ENCODE peak calls at places on chromosome 18, in four cellular contexts. H is lower leg skin, E is IMR-90, L is cardiac fibroblast. Z is an unnamed sample.

GRCh38 chr18:56299740-56300139 is 338.7 kb downstream of the TXNL1 start:
- DNase-seq in E (no peak), H (no peak), L (no peak), Z (no peak)

GRCh38 chr18:57784034-57784815 is 18.9 kb downstream of the ATP8B1 start:
- DNase-seq in H (no peak), L (peak), E (peak), Z (peak)

GRCh38 chr18:9101730-9102390 is 639 bp upstream of the NDUFV2 start:
- DNase-seq in H (no peak), L (peak), E (peak), Z (peak)

GRCh38 chr18:46013484-46014189 is 46.5 kb upstream of the EPG5 start:
- DNase-seq in L (peak), E (no peak), H (no peak), Z (no peak)

GRCh38 chr18:74623047-74623816 is 25.6 kb downstream of the ZNF407 start:
- DNase-seq in L (peak), E (peak), H (no peak), Z (no peak)

GRCh38 chr18:51162617-51163016 is 34.9 kb downstream of the MEX3C start:
- DNase-seq in L (no peak), H (peak), E (no peak), Z (no peak)

GRCh38 chr18:45631077-45631476 is 15.8 kb downstream of the SLC14A2 start:
- DNase-seq in L (no peak), H (no peak), E (no peak), Z (no peak)

GRCh38 chr18:22278798-22279197 is 109.4 kb downstream of the GATA6 start:
- DNase-seq in L (no peak), E (no peak), H (no peak), Z (no peak)

GRCh38 chr18:47901624-47902362 is 28.7 kb downstream of the SMAD2 start:
- DNase-seq in E (no peak), H (no peak), L (no peak), Z (no peak)

GRCh38 chr18:3595282-3596273 is 145.6 kb downstream of the TGIF1 start:
- DNase-seq in H (no peak), E (peak), L (peak), Z (peak)

DNA sequence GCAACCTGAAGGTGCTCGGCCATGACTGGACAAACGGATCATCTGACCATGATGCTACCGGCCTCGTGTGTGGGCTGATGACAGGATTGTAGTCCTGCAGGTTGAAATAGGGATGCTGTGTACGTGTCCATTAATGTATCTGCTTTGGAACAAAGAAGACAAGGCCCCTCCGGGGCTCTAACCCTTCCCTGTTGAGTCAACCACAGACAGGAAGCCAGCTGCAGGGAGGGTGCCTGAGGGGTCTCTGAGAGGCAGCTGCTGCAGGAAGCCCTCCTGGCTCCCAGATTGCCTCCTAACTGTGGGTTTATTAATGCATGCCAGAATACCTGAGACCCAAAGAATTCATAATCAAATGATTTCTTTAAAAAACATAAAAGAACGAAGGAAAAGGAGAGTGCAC is 140.4 kb downstream of the CELF4 start:
- DNase-seq in E (no peak), H (no peak), L (no peak), Z (no peak)
- H3K4me3 ChIP-seq in E (no peak), H (no peak), L (no peak), Z (no peak)

GRCh38 chr18:79379251-79379905 is 16.4 kb upstream of the NFATC1 start:
- DNase-seq in E (no peak), H (no peak), L (no peak), Z (no peak)
- TF ChIP-seq CTCF in E (no peak), H (no peak), L (no peak), Z (no peak)

GRCh38 chr18:48934708-48935432 is 15.9 kb downstream of the SMAD7 start:
- DNase-seq in E (no peak), H (no peak), L (no peak), Z (no peak)

GRCh38 chr18:48932462-48932818 is 18.3 kb downstream of the SMAD7 start:
- DNase-seq in H (no peak), L (no peak), E (no peak), Z (no peak)

GRCh38 chr18:48932822-48933510 is 17.8 kb downstream of the SMAD7 start:
- DNase-seq in H (peak), L (no peak), E (no peak), Z (no peak)

GRCh38 chr18:48934400-48934707 is 16.4 kb downstream of the SMAD7 start:
- DNase-seq in H (no peak), L (no peak), E (no peak), Z (no peak)

DNA sequence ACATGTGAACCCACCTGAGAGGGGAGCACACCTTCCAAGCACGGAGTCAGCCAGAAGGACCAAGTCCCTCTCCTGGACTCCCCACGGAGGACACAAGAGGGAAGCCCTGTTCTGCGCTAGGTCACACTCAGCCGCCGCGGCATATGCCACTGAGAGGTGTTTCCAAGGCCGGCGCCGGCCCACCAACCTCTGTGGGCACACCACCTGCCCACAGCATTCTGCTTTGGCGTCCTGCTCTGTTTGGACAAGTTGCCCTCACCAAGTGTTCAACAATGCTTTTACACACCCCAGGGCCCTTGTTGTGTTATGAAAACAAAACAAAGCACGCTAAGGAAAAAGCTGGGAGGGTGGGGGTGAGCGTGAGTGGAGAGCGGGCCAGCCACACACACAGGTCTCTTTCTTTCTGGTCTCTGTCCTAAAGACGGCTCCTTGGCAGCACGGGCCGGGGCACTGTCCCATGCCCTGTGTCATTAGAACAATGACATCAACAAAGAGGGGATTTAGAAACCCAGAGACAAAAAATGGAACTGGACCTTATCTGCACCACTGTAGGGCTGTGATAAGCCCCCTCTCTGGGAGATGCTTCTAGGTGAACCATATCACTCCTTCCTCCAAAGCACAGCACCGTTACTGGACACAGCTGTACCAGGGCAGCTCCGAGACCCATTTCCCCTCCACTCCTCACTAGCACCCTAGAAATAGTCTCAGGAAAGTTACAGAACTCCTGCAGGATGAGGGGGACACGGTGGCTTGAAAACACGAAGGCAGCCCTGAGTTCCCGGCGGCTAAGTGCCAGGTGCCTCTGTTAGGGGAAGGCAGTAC is 17.0 kb downstream of the SMAD7 start:
- DNase-seq in L (no peak), H (no peak), E (no peak), Z (no peak)
- H3K4me3 ChIP-seq in L (no peak), H (no peak), E (no peak), Z (no peak)

GRCh38 chr18:59994357-59994756 is 94.6 kb downstream of the PMAIP1 start:
- DNase-seq in H (no peak), L (peak), E (peak), Z (no peak)
- TF ChIP-seq CTCF in H (no peak), L (peak), E (no peak), Z (no peak)

GRCh38 chr18:709771-710170 is 2.7 kb downstream of the ENOSF1 start:
- DNase-seq in E (no peak), L (no peak), H (no peak), Z (no peak)

GRCh38 chr18:712401-713134 is at the start of gene ENOSF1:
- DNase-seq in H (peak), E (peak), L (peak), Z (no peak)

GRCh38 chr18:711693-712400 is 583 bp downstream of the ENOSF1 start:
- DNase-seq in L (peak), H (peak), E (peak), Z (no peak)

GRCh38 chr18:711330-711692 is 1.1 kb downstream of the ENOSF1 start:
- DNase-seq in H (no peak), E (no peak), L (no peak), Z (no peak)

DNA sequence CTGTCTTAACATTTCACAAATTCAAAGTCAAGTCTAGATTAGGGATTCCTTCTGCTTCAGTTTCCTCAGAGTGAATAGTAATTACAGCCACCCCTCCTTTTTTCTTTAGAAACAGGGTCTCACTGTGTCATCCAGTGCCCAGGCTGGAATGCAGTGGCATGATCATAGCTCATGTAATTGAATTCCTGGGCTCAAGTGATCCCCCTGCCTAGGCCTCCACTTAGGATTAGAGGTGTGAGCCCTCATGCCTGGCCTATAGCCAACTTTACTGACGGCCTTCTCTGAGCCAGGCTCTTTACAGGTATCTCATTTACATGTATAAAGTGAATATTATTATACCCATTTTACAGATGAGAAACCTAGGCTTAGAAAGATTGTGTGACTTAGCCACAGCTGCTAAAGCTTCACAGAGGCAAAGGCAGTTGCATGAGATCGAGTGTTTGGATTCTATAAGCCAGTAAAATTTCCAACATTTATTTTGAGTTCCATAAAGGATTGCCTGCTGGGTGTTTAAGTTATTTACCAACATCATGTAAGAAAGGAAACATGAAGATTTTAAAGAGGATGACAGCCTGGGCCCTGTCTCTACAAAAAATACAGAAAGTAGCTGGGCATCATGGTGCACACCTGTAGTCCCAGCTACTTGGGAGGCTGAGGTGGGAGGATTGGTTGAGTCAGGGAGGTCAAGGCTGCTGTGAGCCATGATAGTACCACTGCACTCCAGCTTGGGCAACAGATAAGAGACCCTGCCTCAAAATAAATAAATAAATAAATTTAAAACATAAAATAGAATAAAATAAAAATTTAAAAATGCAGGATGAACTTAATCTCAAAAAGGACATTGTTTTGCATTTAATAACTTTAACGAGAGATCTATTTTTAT is 1.8 kb downstream of the ENOSF1 start:
- DNase-seq in E (no peak), L (no peak), H (no peak), Z (no peak)
- H3K4me3 ChIP-seq in E (no peak), L (peak), H (no peak), Z (no peak)

DNA sequence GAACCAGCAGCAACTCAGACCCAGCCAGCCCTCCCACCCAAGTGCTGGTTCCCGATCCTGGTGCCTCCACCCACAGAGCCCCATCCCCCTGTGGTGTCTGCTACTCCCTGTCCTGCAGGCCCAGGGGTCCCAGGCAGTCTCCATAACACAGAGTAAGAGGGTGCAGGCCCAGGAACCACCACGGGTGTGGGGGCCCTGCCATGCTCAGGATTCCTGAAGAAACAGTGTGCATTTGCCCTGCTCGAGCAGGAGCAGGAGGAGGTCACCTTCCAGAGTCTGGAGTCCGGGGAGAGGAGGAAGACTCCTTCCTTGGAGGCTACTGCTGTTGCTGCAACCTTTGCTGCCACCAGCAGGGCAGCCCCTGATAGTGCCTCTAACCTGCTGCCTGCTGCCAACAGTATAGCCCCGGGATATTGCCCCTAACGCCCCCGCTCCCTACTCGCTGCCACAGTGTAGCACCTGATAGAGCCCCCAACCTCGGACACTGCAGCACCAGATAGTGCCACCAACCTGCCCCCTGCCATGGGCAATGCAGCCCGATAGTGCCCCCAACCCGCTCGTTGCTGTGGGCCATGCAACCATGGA is 46.8 kb upstream of the ANKRD62 start:
- DNase-seq in E (no peak), L (no peak), H (peak), Z (no peak)
- TF ChIP-seq CTCF in E (no peak), L (peak), H (no peak), Z (peak)

GRCh38 chr18:36653141-36653869 is 175.5 kb downstream of the TPGS2 start:
- DNase-seq in L (no peak), H (no peak), E (no peak), Z (no peak)
- H3K4me3 ChIP-seq in L (no peak), H (no peak), E (no peak), Z (no peak)

GRCh38 chr18:65091737-65092329 is 659.0 kb upstream of the CDH7 start:
- DNase-seq in L (peak), H (no peak), E (peak), Z (peak)
- TF ChIP-seq CTCF in L (peak), H (no peak), E (no peak), Z (peak)

DNA sequence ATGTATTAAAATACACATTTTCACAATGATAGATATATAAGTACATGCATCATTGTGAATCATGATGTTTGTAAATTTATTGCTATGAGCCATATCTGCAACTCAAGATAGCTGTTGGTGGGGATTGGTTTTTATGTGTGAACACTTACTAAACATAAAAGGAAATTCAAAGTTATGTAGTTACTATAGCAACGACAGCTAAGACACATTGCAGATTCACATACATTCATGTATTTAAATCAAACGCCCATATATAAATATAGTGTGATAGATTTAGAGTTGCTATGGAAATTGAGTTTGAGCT is 65.6 kb downstream of the MAPRE2 start:
- DNase-seq in E (no peak), H (no peak), L (peak), Z (no peak)
- H3K4me3 ChIP-seq in E (no peak), H (no peak), L (no peak), Z (no peak)